ENCODE peak calls at places on chromosomes 12 and 14, in five cellular contexts. K is A549, U is ovary, H is stomach, V is SK-N-SH. D is an unnamed sample.

GRCh38 chr14:101182476-101182875 is 279.0 kb upstream of the RTL1 start:
- DNase-seq in K (no peak), U (no peak), H (peak; percentile 10), V (peak; percentile 7), D (no peak)

GRCh38 chr12:12404297-12404696 is 47.4 kb downstream of the BORCS5 start:
- DNase-seq in K (no peak), U (no peak), H (no peak), V (no peak), D (no peak)

GRCh38 chr12:20716037-20716436 is 20.9 kb downstream of the SLCO1C1 start:
- DNase-seq in K (no peak), U (no peak), H (no peak), V (no peak), D (no peak)

GRCh38 chr12:102687523-102687922 is 207.2 kb upstream of the IGF1 start:
- DNase-seq in K (no peak), U (no peak), H (no peak), V (no peak), D (no peak)

GRCh38 chr14:103021817-103022668 is 35.3 kb downstream of the CDC42BPB start:
- DNase-seq in K (no peak), U (no peak), H (no peak), V (no peak), D (no peak)

GRCh38 chr12:94297876-94298520 is 149.6 kb downstream of the PLXNC1 start:
- DNase-seq in K (no peak), U (no peak), H (no peak), V (no peak), D (no peak)

GRCh38 chr12:127238061-127238460 is 1028.9 kb upstream of the TMEM132C start:
- DNase-seq in K (no peak), U (no peak), H (no peak), V (no peak), D (no peak)

GRCh38 chr14:99899578-99900178 is 106.5 kb downstream of the EML1 start:
- DNase-seq in K (no peak), U (no peak), H (no peak), V (peak; percentile 28), D (no peak)

GRCh38 chr14:76050797-76051392 is 65.3 kb downstream of the IFT43 start:
- DNase-seq in K (peak; percentile 55), U (peak; percentile 40), H (peak; percentile 33), V (peak; percentile 63), D (no peak)

GRCh38 chr14:44531648-44532047 is 24.6 kb upstream of the FSCB start:
- DNase-seq in K (no peak), U (no peak), H (no peak), V (no peak), D (no peak)

GRCh38 chr12:53211476-53212381 is 4.7 kb upstream of the ITGB7 start:
- DNase-seq in K (no peak), U (no peak), H (no peak), V (peak; percentile 62), D (no peak)

GRCh38 chr14:101025131-101025530 is 121.6 kb upstream of the RTL1 start:
- DNase-seq in K (no peak), U (peak; percentile 9), H (no peak), V (no peak), D (no peak)

GRCh38 chr12:1781770-1782169 is 38.6 kb upstream of the LRTM2 start:
- DNase-seq in K (no peak), U (no peak), H (no peak), V (no peak), D (no peak)

GRCh38 chr12:23204933-23205778 is 580.2 kb downstream of the ETNK1 start:
- DNase-seq in K (peak; percentile 18), U (no peak), H (no peak), V (peak; percentile 43), D (no peak)

GRCh38 chr12:120597861-120598260 is 16.7 kb upstream of the POP5 start:
- DNase-seq in K (no peak), U (no peak), H (no peak), V (no peak), D (no peak)

GRCh38 chr14:59265808-59266207 is 77.3 kb downstream of the DAAM1 start:
- DNase-seq in K (no peak), U (no peak), H (no peak), V (no peak), D (no peak)

GRCh38 chr12:6960291-6961277 is 9.4 kb downstream of the PTPN6 start:
- DNase-seq in K (no peak), U (peak; percentile 35), H (no peak), V (peak; percentile 38), D (no peak)

GRCh38 chr12:121005346-121005815 is 10.9 kb downstream of the C12orf43 start:
- DNase-seq in K (no peak), U (no peak), H (peak; percentile 75), V (peak; percentile 70), D (peak; percentile 76)

GRCh38 chr14:105193916-105194782 is 13.0 kb upstream of the NUDT14 start:
- DNase-seq in K (no peak), U (no peak), H (no peak), V (peak; percentile 93), D (peak; percentile 82)

GRCh38 chr12:91910871-91911388 is 234.7 kb downstream of the BTG1 start:
- DNase-seq in K (no peak), U (no peak), H (no peak), V (no peak), D (no peak)

GRCh38 chr14:55201219-55202096 is 10.1 kb upstream of the DLGAP5 start:
- DNase-seq in K (no peak), U (no peak), H (no peak), V (no peak), D (no peak)

GRCh38 chr14:76784881-76785280 is 23.6 kb downstream of the VASH1 start:
- DNase-seq in K (peak; percentile 97), U (peak; percentile 69), H (peak; percentile 63), V (peak; percentile 92), D (peak; percentile 75)

GRCh38 chr14:73166399-73166798 is 30.1 kb downstream of the PSEN1 start:
- DNase-seq in K (no peak), U (no peak), H (no peak), V (no peak), D (no peak)

GRCh38 chr12:34376133-34376799 is 354.0 kb downstream of the ALG10 start:
- DNase-seq in K (no peak), U (no peak), H (no peak), V (no peak), D (no peak)

GRCh38 chr14:22370084-22370847 is 218.8 kb downstream of the DAD1 start:
- DNase-seq in K (no peak), U (no peak), H (peak; percentile 79), V (no peak), D (peak; percentile 77)

GRCh38 chr12:53538209-53538689 is 31.0 kb upstream of the NPFF start:
- DNase-seq in K (no peak), U (no peak), H (no peak), V (no peak), D (no peak)

GRCh38 chr12:43158126-43158525 is 393.9 kb downstream of the ADAMTS20 start:
- DNase-seq in K (no peak), U (no peak), H (no peak), V (no peak), D (no peak)

GRCh38 chr12:4386756-4387155 is 7.2 kb upstream of the FGF23 start:
- DNase-seq in K (no peak), U (no peak), H (no peak), V (peak; percentile 56), D (no peak)

GRCh38 chr12:102454808-102455760 is 25.3 kb downstream of the IGF1 start:
- DNase-seq in K (no peak), U (no peak), H (no peak), V (no peak), D (peak; percentile 83)

GRCh38 chr12:79547735-79548347 is 142.9 kb downstream of the PAWR start:
- DNase-seq in K (peak; percentile 66), U (peak; percentile 48), H (no peak), V (peak; percentile 56), D (no peak)

GRCh38 chr14:95140060-95140858 is 17.1 kb downstream of the DICER1 start:
- DNase-seq in K (no peak), U (no peak), H (no peak), V (no peak), D (no peak)
- TF ChIP-seq EP300 in K (no peak), U (no peak), H (no peak), V (no peak), D (no peak)

DNA sequence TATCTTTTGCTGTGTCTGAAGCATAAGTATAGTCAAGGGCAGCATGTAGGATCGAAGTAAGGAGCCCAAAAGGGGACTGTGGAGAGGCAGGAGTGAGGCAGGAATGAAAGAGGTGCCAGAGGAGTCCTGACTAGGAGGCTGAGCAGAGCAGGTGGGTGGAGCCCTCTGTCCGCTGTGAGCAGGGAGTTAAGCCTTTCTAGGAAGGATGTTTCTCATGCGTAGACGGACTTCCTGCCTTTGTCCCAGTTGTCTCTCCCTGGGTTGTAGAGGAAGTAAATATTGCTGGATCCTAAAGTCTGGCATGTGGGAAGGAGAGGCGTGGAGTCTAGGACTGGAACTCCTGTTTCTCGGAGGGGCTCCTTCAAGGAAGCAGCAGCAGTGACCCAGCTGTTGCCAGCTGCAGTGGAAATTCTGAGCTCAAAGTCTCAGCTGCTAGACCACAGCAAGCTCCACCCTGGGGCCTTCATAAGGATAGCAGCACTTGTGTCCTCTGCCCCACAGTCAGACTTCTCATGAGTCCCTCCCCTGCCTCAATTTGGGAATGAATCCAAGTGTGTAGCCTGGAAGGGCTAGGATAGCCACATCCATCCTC is 44.0 kb downstream of the RBMS2 start:
- DNase-seq in K (peak; percentile 22), U (peak; percentile 69), H (peak; percentile 55), V (no peak), D (no peak)
- TF ChIP-seq EP300 in K (no peak), U (peak; percentile 67), H (peak; percentile 59), V (no peak), D (peak; percentile 95)

DNA sequence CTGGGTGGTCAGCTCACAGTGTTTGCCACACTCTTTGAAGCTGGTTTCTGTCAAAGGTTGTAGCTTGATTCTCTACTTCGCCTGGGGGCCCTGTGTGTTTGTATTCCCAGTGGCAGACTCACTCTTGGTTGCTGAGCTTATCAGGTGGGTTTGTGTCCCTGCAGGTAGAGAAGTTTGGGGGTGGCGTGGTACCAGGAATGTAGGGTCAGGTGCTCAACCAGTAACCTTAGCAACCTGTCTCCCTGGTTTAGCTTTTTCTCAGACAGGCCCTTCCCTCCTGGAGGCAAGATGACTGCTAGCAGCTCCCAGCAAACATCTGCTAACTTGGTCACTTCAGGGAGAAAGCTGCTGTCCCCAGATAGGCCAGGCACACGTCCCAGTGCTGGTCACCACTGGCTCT is 352.2 kb downstream of the AACS start:
- DNase-seq in K (no peak), U (no peak), H (no peak), V (no peak), D (no peak)
- TF ChIP-seq EP300 in K (no peak), U (no peak), H (no peak), V (no peak), D (no peak)

GRCh38 chr14:98167253-98167652 is 1104.7 kb downstream of the BCL11B start:
- DNase-seq in K (no peak), U (no peak), H (no peak), V (no peak), D (peak; percentile 22)
- TF ChIP-seq EP300 in K (no peak), U (no peak), H (no peak), V (no peak), D (no peak)

GRCh38 chr12:56333679-56334489 is at the start of gene PAN2:
- DNase-seq in K (peak; percentile 100), U (peak; percentile 93), H (peak; percentile 96), V (peak; percentile 93), D (peak; percentile 93)
- TF ChIP-seq EP300 in K (no peak), U (no peak), H (no peak), V (no peak), D (no peak)

GRCh38 chr12:3315201-3315661 is 175.8 kb upstream of the PRMT8 start:
- DNase-seq in K (no peak), U (peak; percentile 82), H (peak; percentile 83), V (peak; percentile 65), D (no peak)
- TF ChIP-seq EP300 in K (no peak), U (no peak), H (no peak), V (peak; percentile 70), D (no peak)

D was measured in upper lobe of left lung.